ENCODE peak calls at places on chromosomes 7 and 10, in four cellular contexts. One of them, this sample, is unnamed.

GRCh38 chr10:95430231-95430951 is 130.8 kb downstream of the SORBS1 start:
- DNase-seq in Calu3: peak; percentile 45
- DNase-seq in activated naive CD4-positive, alpha-beta T cell treated with anti-CD3 and anti-CD28 coated beads, Interleukin-2, amount 50 U/mL, for 72 hours: peak; percentile 18
- DNase-seq in mesothelial cell of epicardium: peak; percentile 56
- DNase-seq in this sample: peak; percentile 72

GRCh38 chr7:147412782-147413186 is 1177.8 kb upstream of the C7orf33 start:
- DNase-seq in Calu3: no peak
- DNase-seq in activated naive CD4-positive, alpha-beta T cell treated with anti-CD3 and anti-CD28 coated beads, Interleukin-2, amount 50 U/mL, for 72 hours: no peak
- DNase-seq in mesothelial cell of epicardium: no peak
- DNase-seq in this sample: peak; percentile 94

GRCh38 chr10:112793197-112793921 is 156.7 kb upstream of the TCF7L2 start:
- DNase-seq in mesothelial cell of epicardium: peak; percentile 7
- DNase-seq in activated naive CD4-positive, alpha-beta T cell treated with anti-CD3 and anti-CD28 coated beads, Interleukin-2, amount 50 U/mL, for 72 hours: no peak
- DNase-seq in Calu3: no peak
- DNase-seq in this sample: no peak

GRCh38 chr10:133257489-133258065 is 19.1 kb downstream of the ADAM8 start:
- DNase-seq in activated naive CD4-positive, alpha-beta T cell treated with anti-CD3 and anti-CD28 coated beads, Interleukin-2, amount 50 U/mL, for 72 hours: no peak
- DNase-seq in Calu3: peak; percentile 63
- DNase-seq in mesothelial cell of epicardium: no peak
- DNase-seq in this sample: peak; percentile 42

GRCh38 chr7:151342102-151342646 is 562 bp downstream of the NUB1 start:
- DNase-seq in activated naive CD4-positive, alpha-beta T cell treated with anti-CD3 and anti-CD28 coated beads, Interleukin-2, amount 50 U/mL, for 72 hours: no peak
- DNase-seq in Calu3: no peak
- DNase-seq in mesothelial cell of epicardium: no peak
- DNase-seq in this sample: no peak

GRCh38 chr10:32146166-32146565 is 89.9 kb upstream of the KIF5B start:
- DNase-seq in mesothelial cell of epicardium: no peak
- DNase-seq in activated naive CD4-positive, alpha-beta T cell treated with anti-CD3 and anti-CD28 coated beads, Interleukin-2, amount 50 U/mL, for 72 hours: no peak
- DNase-seq in Calu3: no peak
- DNase-seq in this sample: no peak

GRCh38 chr10:3172081-3172445 is 519 bp downstream of the PITRM1 start:
- DNase-seq in Calu3: no peak
- DNase-seq in activated naive CD4-positive, alpha-beta T cell treated with anti-CD3 and anti-CD28 coated beads, Interleukin-2, amount 50 U/mL, for 72 hours: peak; percentile 37
- DNase-seq in mesothelial cell of epicardium: peak; percentile 43
- DNase-seq in this sample: peak; percentile 60

GRCh38 chr10:71854031-71854430 is 3.0 kb upstream of the PSAP start:
- DNase-seq in activated naive CD4-positive, alpha-beta T cell treated with anti-CD3 and anti-CD28 coated beads, Interleukin-2, amount 50 U/mL, for 72 hours: no peak
- DNase-seq in mesothelial cell of epicardium: no peak
- DNase-seq in Calu3: no peak
- DNase-seq in this sample: peak; percentile 80

GRCh38 chr10:86946215-86947170 is 10.9 kb downstream of the MMRN2 start:
- DNase-seq in activated naive CD4-positive, alpha-beta T cell treated with anti-CD3 and anti-CD28 coated beads, Interleukin-2, amount 50 U/mL, for 72 hours: no peak
- DNase-seq in mesothelial cell of epicardium: no peak
- DNase-seq in Calu3: no peak
- DNase-seq in this sample: no peak

GRCh38 chr10:57952741-57953140 is 315.0 kb downstream of the IPMK start:
- DNase-seq in Calu3: no peak
- DNase-seq in activated naive CD4-positive, alpha-beta T cell treated with anti-CD3 and anti-CD28 coated beads, Interleukin-2, amount 50 U/mL, for 72 hours: no peak
- DNase-seq in mesothelial cell of epicardium: no peak
- DNase-seq in this sample: peak; percentile 61

GRCh38 chr10:35946556-35946955 is 304.5 kb upstream of the FZD8 start:
- DNase-seq in Calu3: no peak
- DNase-seq in activated naive CD4-positive, alpha-beta T cell treated with anti-CD3 and anti-CD28 coated beads, Interleukin-2, amount 50 U/mL, for 72 hours: no peak
- DNase-seq in mesothelial cell of epicardium: no peak
- DNase-seq in this sample: no peak